ENCODE peak calls at places on chromosomes 12 and 14, in seven cellular contexts. J is DMS153, Q is MCF 10A, R is hepatic stellate cell, E is endodermal cell, V is Daoy, U is coronary artery. Z is an unnamed sample.

GRCh38 chr12:75480469-75480949 is at the start of gene GLIPR1:
- DNase-seq in E (peak), Q (peak), R (peak), J (no peak), V (peak), U (peak), Z (peak)

GRCh38 chr12:114746297-114747074 is 62.5 kb upstream of the TBX3 start:
- DNase-seq in V (no peak), R (no peak), J (no peak), Q (no peak), U (no peak), E (no peak), Z (no peak)

GRCh38 chr14:86243158-86243557 is 713.2 kb downstream of the FLRT2 start:
- DNase-seq in Q (no peak), U (no peak), V (no peak), R (no peak), E (no peak), J (no peak), Z (no peak)

GRCh38 chr14:75050852-75051555 is at the start of gene MLH3:
- DNase-seq in V (peak), E (peak), Q (peak), R (peak), J (peak), U (peak), Z (peak)

GRCh38 chr14:69716483-69717187 is 50.3 kb upstream of the SRSF5 start:
- DNase-seq in Q (peak), V (peak), U (no peak), E (no peak), J (no peak), R (peak), Z (peak)

GRCh38 chr14:68235011-68235410 is 415.4 kb downstream of the RAD51B start:
- DNase-seq in R (no peak), E (no peak), J (no peak), U (no peak), Q (no peak), V (no peak), Z (no peak)

GRCh38 chr12:43111608-43112007 is 440.4 kb downstream of the ADAMTS20 start:
- DNase-seq in R (no peak), Q (no peak), V (peak), U (no peak), J (no peak), E (no peak), Z (no peak)

GRCh38 chr14:55580401-55581010 is 499 bp downstream of the KTN1 start:
- DNase-seq in U (peak), V (peak), R (peak), E (peak), J (no peak), Q (peak), Z (peak)

GRCh38 chr14:77043177-77043983 is 14.9 kb upstream of the IRF2BPL start:
- DNase-seq in R (peak), J (no peak), Q (peak), U (peak), E (peak), V (peak), Z (peak)

GRCh38 chr14:20934148-20934762 is 21.0 kb upstream of the RNASE2 start:
- DNase-seq in U (no peak), J (no peak), V (peak), E (peak), Q (peak), R (peak), Z (peak)

Z was measured in RPMI7951.